ENCODE peak calls at places on chromosomes 5 and 9, in five cellular contexts. R is cardiac fibroblast, J is T1000, Y is RPMI8226, K is D341Med. U is an unnamed sample.

GRCh38 chr5:81021486-81021885 is 61.3 kb downstream of the RASGRF2 start:
- DNase-seq in J (no peak), Y (no peak), K (no peak), R (no peak), U (peak)

GRCh38 chr9:137680445-137681358 is 61.9 kb downstream of the EHMT1 start:
- DNase-seq in R (no peak), J (no peak), Y (no peak), K (no peak), U (no peak)

GRCh38 chr5:55021465-55021864 is 2.6 kb upstream of the GZMK start:
- DNase-seq in K (peak), Y (no peak), R (no peak), J (no peak), U (no peak)

GRCh38 chr9:95857122-95857521 is 18.4 kb upstream of the ERCC6L2 start:
- DNase-seq in R (peak), K (peak), Y (no peak), J (peak), U (peak)

GRCh38 chr9:130779153-130779855 is 55.8 kb upstream of the ABL1 start:
- DNase-seq in Y (no peak), K (no peak), J (peak), R (no peak), U (peak)

GRCh38 chr5:150404991-150405816 is 7.5 kb downstream of the CD74 start:
- DNase-seq in K (no peak), J (no peak), Y (no peak), R (no peak), U (no peak)

GRCh38 chr9:120905794-120906248 is 20.8 kb downstream of the TRAF1 start:
- DNase-seq in J (no peak), R (no peak), K (no peak), Y (no peak), U (no peak)

GRCh38 chr5:112974901-112975300 is 1.7 kb upstream of the DCP2 start:
- DNase-seq in R (no peak), Y (no peak), J (no peak), K (no peak), U (peak)

GRCh38 chr9:110969971-110970381 is 68.3 kb downstream of the LPAR1 start:
- DNase-seq in R (peak), Y (no peak), K (no peak), J (peak), U (peak)

U was measured in fibroblast of villous mesenchyme.